ENCODE peak calls at places on chromosomes 13 and 19, in eight cellular contexts. One of them, this sample, is unnamed.

GRCh38 chr13:20350819-20351218 is 118.7 kb upstream of the GJB6 start:
- DNase-seq in aorta: no peak
- DNase-seq in breast epithelium: no peak
- DNase-seq in Peyer's patch: no peak
- DNase-seq in naive thymus-derived CD4-positive, alpha-beta T cell: no peak
- DNase-seq in heart right ventricle: no peak
- DNase-seq in neuronal stem cell: no peak
- DNase-seq in Karpas-422: peak; percentile 5
- DNase-seq in this sample: no peak

GRCh38 chr19:8609210-8610040 is 1.1 kb downstream of the ADAMTS10 start:
- DNase-seq in naive thymus-derived CD4-positive, alpha-beta T cell: no peak
- DNase-seq in heart right ventricle: peak; percentile 72
- DNase-seq in Peyer's patch: peak; percentile 26
- DNase-seq in Karpas-422: no peak
- DNase-seq in aorta: peak; percentile 90
- DNase-seq in neuronal stem cell: peak; percentile 77
- DNase-seq in breast epithelium: no peak
- DNase-seq in this sample: peak; percentile 90

GRCh38 chr13:66106246-66106645 is 1123.9 kb downstream of the PCDH9 start:
- DNase-seq in neuronal stem cell: no peak
- DNase-seq in Karpas-422: no peak
- DNase-seq in Peyer's patch: no peak
- DNase-seq in naive thymus-derived CD4-positive, alpha-beta T cell: no peak
- DNase-seq in heart right ventricle: no peak
- DNase-seq in aorta: no peak
- DNase-seq in breast epithelium: no peak
- DNase-seq in this sample: no peak

GRCh38 chr13:23672616-23673015 is 102.4 kb downstream of the TNFRSF19 start:
- DNase-seq in aorta: no peak
- DNase-seq in naive thymus-derived CD4-positive, alpha-beta T cell: no peak
- DNase-seq in Peyer's patch: no peak
- DNase-seq in heart right ventricle: no peak
- DNase-seq in breast epithelium: no peak
- DNase-seq in neuronal stem cell: no peak
- DNase-seq in Karpas-422: no peak
- DNase-seq in this sample: no peak

GRCh38 chr19:39502640-39503417 is 4.1 kb downstream of the DLL3 start:
- DNase-seq in neuronal stem cell: peak; percentile 59
- DNase-seq in Karpas-422: peak; percentile 90
- DNase-seq in heart right ventricle: peak; percentile 67
- DNase-seq in breast epithelium: no peak
- DNase-seq in naive thymus-derived CD4-positive, alpha-beta T cell: peak; percentile 67
- DNase-seq in Peyer's patch: peak; percentile 40
- DNase-seq in aorta: peak; percentile 73
- DNase-seq in this sample: no peak

GRCh38 chr13:113184568-113185440 is 23.7 kb downstream of the PCID2 start:
- DNase-seq in heart right ventricle: no peak
- DNase-seq in Peyer's patch: no peak
- DNase-seq in naive thymus-derived CD4-positive, alpha-beta T cell: no peak
- DNase-seq in neuronal stem cell: no peak
- DNase-seq in aorta: no peak
- DNase-seq in Karpas-422: no peak
- DNase-seq in breast epithelium: no peak
- DNase-seq in this sample: no peak

GRCh38 chr19:3253270-3253669 is 28.8 kb downstream of the CELF5 start:
- DNase-seq in heart right ventricle: no peak
- DNase-seq in Peyer's patch: no peak
- DNase-seq in breast epithelium: no peak
- DNase-seq in aorta: no peak
- DNase-seq in Karpas-422: no peak
- DNase-seq in naive thymus-derived CD4-positive, alpha-beta T cell: no peak
- DNase-seq in neuronal stem cell: no peak
- DNase-seq in this sample: no peak

GRCh38 chr19:16014923-16015804 is 61.1 kb upstream of the TPM4 start:
- DNase-seq in Peyer's patch: no peak
- DNase-seq in breast epithelium: no peak
- DNase-seq in heart right ventricle: no peak
- DNase-seq in aorta: no peak
- DNase-seq in Karpas-422: no peak
- DNase-seq in naive thymus-derived CD4-positive, alpha-beta T cell: no peak
- DNase-seq in neuronal stem cell: no peak
- DNase-seq in this sample: no peak

GRCh38 chr19:38514812-38515633 is 81.5 kb downstream of the RYR1 start:
- DNase-seq in Karpas-422: peak; percentile 88
- DNase-seq in Peyer's patch: peak; percentile 68
- DNase-seq in heart right ventricle: peak; percentile 67
- DNase-seq in naive thymus-derived CD4-positive, alpha-beta T cell: peak; percentile 56
- DNase-seq in breast epithelium: no peak
- DNase-seq in aorta: peak; percentile 73
- DNase-seq in neuronal stem cell: peak; percentile 65
- DNase-seq in this sample: peak; percentile 73

GRCh38 chr13:72205773-72206172 is 338.8 kb upstream of the DACH1 start:
- DNase-seq in heart right ventricle: no peak
- DNase-seq in Peyer's patch: no peak
- DNase-seq in neuronal stem cell: no peak
- DNase-seq in Karpas-422: no peak
- DNase-seq in naive thymus-derived CD4-positive, alpha-beta T cell: no peak
- DNase-seq in breast epithelium: no peak
- DNase-seq in aorta: no peak
- DNase-seq in this sample: no peak

GRCh38 chr13:108226184-108226583 is 8.0 kb downstream of the ABHD13 start:
- DNase-seq in Peyer's patch: no peak
- DNase-seq in heart right ventricle: no peak
- DNase-seq in breast epithelium: no peak
- DNase-seq in aorta: no peak
- DNase-seq in naive thymus-derived CD4-positive, alpha-beta T cell: no peak
- DNase-seq in neuronal stem cell: no peak
- DNase-seq in Karpas-422: no peak
- DNase-seq in this sample: no peak

GRCh38 chr13:78589206-78589605 is 14.1 kb downstream of the POU4F1 start:
- DNase-seq in breast epithelium: no peak
- DNase-seq in naive thymus-derived CD4-positive, alpha-beta T cell: no peak
- DNase-seq in heart right ventricle: peak; percentile 56
- DNase-seq in neuronal stem cell: peak; percentile 79
- DNase-seq in Karpas-422: peak; percentile 66
- DNase-seq in aorta: no peak
- DNase-seq in Peyer's patch: no peak
- DNase-seq in this sample: no peak

DNA sequence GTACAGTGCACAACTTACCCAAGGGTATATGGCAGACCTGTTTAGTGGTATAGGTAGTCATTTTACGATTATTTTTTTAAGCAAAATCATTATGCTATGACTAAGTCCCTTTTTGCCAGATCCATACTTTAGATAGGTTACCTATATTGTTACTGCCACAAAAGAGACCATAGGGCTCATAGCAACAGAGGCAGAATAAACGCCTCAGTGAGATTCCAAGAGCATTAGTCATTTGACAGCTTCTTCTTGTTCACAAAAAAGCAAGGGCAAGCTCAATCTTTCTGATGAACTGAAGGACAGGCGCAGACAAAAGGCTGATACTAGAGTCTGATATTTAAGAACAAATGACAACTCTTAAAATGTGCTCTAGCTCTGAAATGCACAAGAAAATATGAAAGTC is 187.4 kb downstream of the EFNB2 start:
- DNase-seq in heart right ventricle: no peak
- DNase-seq in breast epithelium: no peak
- DNase-seq in aorta: no peak
- DNase-seq in Peyer's patch: no peak
- DNase-seq in Karpas-422: no peak
- DNase-seq in neuronal stem cell: peak; percentile 58
- DNase-seq in naive thymus-derived CD4-positive, alpha-beta T cell: no peak
- DNase-seq in this sample: no peak
- H3K4me1 ChIP-seq in heart right ventricle: peaks cover 8% of the 10 kb centered on the region
- H3K4me1 ChIP-seq in breast epithelium: no peaks in the 10 kb centered on the region
- H3K4me1 ChIP-seq in aorta: no peaks in the 10 kb centered on the region
- H3K4me1 ChIP-seq in Peyer's patch: no peaks in the 10 kb centered on the region
- H3K4me1 ChIP-seq in Karpas-422: no peaks in the 10 kb centered on the region
- H3K4me1 ChIP-seq in neuronal stem cell: peaks cover 8% of the 10 kb centered on the region
- H3K4me1 ChIP-seq in naive thymus-derived CD4-positive, alpha-beta T cell: no peaks in the 10 kb centered on the region
- H3K4me1 ChIP-seq in this sample: peaks cover 9% of the 10 kb centered on the region

GRCh38 chr19:48695743-48696352 is at the start of gene FUT2:
- DNase-seq in naive thymus-derived CD4-positive, alpha-beta T cell: no peak
- DNase-seq in Peyer's patch: no peak
- DNase-seq in Karpas-422: no peak
- DNase-seq in breast epithelium: no peak
- DNase-seq in neuronal stem cell: no peak
- DNase-seq in aorta: no peak
- DNase-seq in heart right ventricle: no peak
- DNase-seq in this sample: no peak
- H3K4me3 ChIP-seq in naive thymus-derived CD4-positive, alpha-beta T cell: peak within 1 kb of the TSS; percentile 20
- H3K4me3 ChIP-seq in Peyer's patch: no peak within 1 kb of the TSS
- H3K4me3 ChIP-seq in Karpas-422: no peak within 1 kb of the TSS
- H3K4me3 ChIP-seq in breast epithelium: peak within 1 kb of the TSS; percentile 60
- H3K4me3 ChIP-seq in neuronal stem cell: peak within 1 kb of the TSS; percentile 46
- H3K4me3 ChIP-seq in aorta: no peak within 1 kb of the TSS
- H3K4me3 ChIP-seq in heart right ventricle: no peak within 1 kb of the TSS
- H3K4me3 ChIP-seq in this sample: no peak within 1 kb of the TSS

GRCh38 chr19:46718934-46719551 is 2.1 kb upstream of the PRKD2 start:
- DNase-seq in heart right ventricle: no peak
- DNase-seq in breast epithelium: no peak
- DNase-seq in naive thymus-derived CD4-positive, alpha-beta T cell: no peak
- DNase-seq in aorta: peak; percentile 41
- DNase-seq in neuronal stem cell: no peak
- DNase-seq in Peyer's patch: peak; percentile 77
- DNase-seq in Karpas-422: peak; percentile 86
- DNase-seq in this sample: no peak
- H3K4me1 ChIP-seq in heart right ventricle: peaks cover 37% of the 10 kb centered on the region
- H3K4me1 ChIP-seq in breast epithelium: no peaks in the 10 kb centered on the region
- H3K4me1 ChIP-seq in naive thymus-derived CD4-positive, alpha-beta T cell: peaks cover 29% of the 10 kb centered on the region
- H3K4me1 ChIP-seq in aorta: peaks cover 3% of the 10 kb centered on the region
- H3K4me1 ChIP-seq in neuronal stem cell: peaks cover 7% of the 10 kb centered on the region
- H3K4me1 ChIP-seq in Peyer's patch: peaks cover 34% of the 10 kb centered on the region
- H3K4me1 ChIP-seq in Karpas-422: peaks cover 73% of the 10 kb centered on the region
- H3K4me1 ChIP-seq in this sample: peaks cover 18% of the 10 kb centered on the region

GRCh38 chr19:47035127-47035494 is 13.3 kb downstream of the TMEM160 start:
- DNase-seq in naive thymus-derived CD4-positive, alpha-beta T cell: no peak
- DNase-seq in heart right ventricle: no peak
- DNase-seq in neuronal stem cell: no peak
- DNase-seq in breast epithelium: no peak
- DNase-seq in Peyer's patch: no peak
- DNase-seq in Karpas-422: peak; percentile 82
- DNase-seq in aorta: no peak
- DNase-seq in this sample: no peak

GRCh38 chr19:47036233-47036651 is 12.2 kb downstream of the TMEM160 start:
- DNase-seq in heart right ventricle: no peak
- DNase-seq in Karpas-422: peak; percentile 67
- DNase-seq in neuronal stem cell: no peak
- DNase-seq in naive thymus-derived CD4-positive, alpha-beta T cell: no peak
- DNase-seq in Peyer's patch: no peak
- DNase-seq in aorta: no peak
- DNase-seq in breast epithelium: no peak
- DNase-seq in this sample: no peak

GRCh38 chr19:47035495-47036232 is 12.8 kb downstream of the TMEM160 start:
- DNase-seq in neuronal stem cell: peak; percentile 83
- DNase-seq in naive thymus-derived CD4-positive, alpha-beta T cell: peak; percentile 94
- DNase-seq in Karpas-422: peak; percentile 98
- DNase-seq in aorta: peak; percentile 87
- DNase-seq in Peyer's patch: peak; percentile 90
- DNase-seq in heart right ventricle: peak; percentile 90
- DNase-seq in breast epithelium: peak; percentile 94
- DNase-seq in this sample: peak; percentile 79

GRCh38 chr19:47028372-47028672 is 8.7 kb downstream of the NPAS1 start:
- DNase-seq in naive thymus-derived CD4-positive, alpha-beta T cell: no peak
- DNase-seq in Karpas-422: no peak
- DNase-seq in breast epithelium: no peak
- DNase-seq in Peyer's patch: no peak
- DNase-seq in aorta: no peak
- DNase-seq in heart right ventricle: no peak
- DNase-seq in neuronal stem cell: no peak
- DNase-seq in this sample: no peak

DNA sequence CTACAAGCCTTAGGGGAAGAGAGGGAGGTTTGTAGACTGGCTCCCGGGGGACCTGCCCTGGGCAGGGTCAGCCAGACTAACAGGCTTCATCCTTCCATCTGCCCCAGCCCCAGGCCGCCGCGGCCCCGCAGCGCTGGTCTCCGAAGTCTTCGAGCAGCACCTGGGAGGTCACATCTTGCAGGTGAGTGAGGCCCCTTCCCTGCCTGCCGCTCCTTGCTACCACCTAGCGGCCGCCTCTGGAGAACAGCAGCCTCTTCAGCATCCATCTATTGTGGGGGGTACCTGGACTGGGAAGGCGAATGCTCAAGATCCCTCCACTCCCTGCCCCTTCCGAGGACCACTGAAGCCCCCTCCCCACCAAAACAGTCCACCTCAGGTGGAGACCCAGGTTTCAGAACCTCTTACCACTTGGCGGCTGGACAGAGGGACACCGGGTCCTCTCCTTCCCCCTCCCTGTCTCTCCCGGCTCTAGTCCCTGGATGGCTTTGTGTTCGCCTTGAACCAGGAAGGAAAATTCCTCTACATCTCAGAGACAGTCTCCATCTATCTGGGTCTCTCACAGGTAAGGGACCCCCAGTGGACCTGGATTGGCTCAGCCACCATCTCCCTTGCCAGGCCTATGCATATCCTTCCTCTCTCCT is 12.7 kb downstream of the NPAS1 start:
- DNase-seq in Peyer's patch: peak; percentile 55
- DNase-seq in naive thymus-derived CD4-positive, alpha-beta T cell: peak; percentile 42
- DNase-seq in breast epithelium: no peak
- DNase-seq in heart right ventricle: peak; percentile 48
- DNase-seq in aorta: no peak
- DNase-seq in Karpas-422: peak; percentile 85
- DNase-seq in neuronal stem cell: no peak
- DNase-seq in this sample: no peak
- H3K4me3 ChIP-seq in Peyer's patch: no peak overlapping the region
- H3K4me3 ChIP-seq in naive thymus-derived CD4-positive, alpha-beta T cell: no peak overlapping the region
- H3K4me3 ChIP-seq in breast epithelium: no peak overlapping the region
- H3K4me3 ChIP-seq in heart right ventricle: no peak overlapping the region
- H3K4me3 ChIP-seq in aorta: no peak overlapping the region
- H3K4me3 ChIP-seq in Karpas-422: no peak overlapping the region
- H3K4me3 ChIP-seq in neuronal stem cell: no peak overlapping the region
- H3K4me3 ChIP-seq in this sample: no peak overlapping the region

This sample was measured in tibial artery.